ENCODE peak calls at places on chromosomes 12 and 14, in four cellular contexts. J is BJ, R is fibroblast of lung, B is heart right ventricle. F is an unnamed sample.
A peak's percentile ranks its signal among the peaks of the same experiment; 100 is the strongest.

GRCh38 chr12:25308761-25309160 is 58.0 kb upstream of the KRAS start:
- DNase-seq in J (no peak), B (no peak), R (no peak), F (no peak)

GRCh38 chr14:25411933-25412757 is 362.2 kb upstream of the STXBP6 start:
- DNase-seq in B (no peak), J (no peak), R (peak; percentile 11), F (no peak)

GRCh38 chr12:99847936-99848335 is 136.8 kb downstream of the ANKS1B start:
- DNase-seq in J (no peak), R (no peak), B (no peak), F (no peak)

GRCh38 chr12:130832561-130833209 is 6.4 kb downstream of the STX2 start:
- DNase-seq in R (peak; percentile 88), J (peak; percentile 31), B (no peak), F (peak; percentile 54)

GRCh38 chr12:111204684-111205305 is 164.1 kb downstream of the PHETA1 start:
- DNase-seq in B (peak; percentile 36), J (no peak), R (no peak), F (no peak)

GRCh38 chr12:49331360-49332222 is 5.4 kb downstream of the C1QL4 start:
- DNase-seq in R (peak; percentile 83), B (peak; percentile 61), J (no peak), F (peak; percentile 38)

GRCh38 chr12:51846911-51847829 is 1.3 kb downstream of the FIGNL2 start:
- DNase-seq in B (peak; percentile 64), J (no peak), R (no peak), F (no peak)

GRCh38 chr14:75654127-75654732 is 6.4 kb downstream of the ERG28 start:
- DNase-seq in B (peak; percentile 84), J (no peak), R (peak; percentile 72), F (no peak)

GRCh38 chr14:69999246-69999645 is 120.0 kb downstream of the SMOC1 start:
- DNase-seq in R (peak; percentile 97), B (no peak), J (no peak), F (peak; percentile 93)

GRCh38 chr12:79938843-79939242 is 3.9 kb upstream of the PPP1R12A start:
- DNase-seq in J (no peak), B (no peak), R (no peak), F (no peak)

GRCh38 chr14:58640959-58641358 is 3.2 kb downstream of the DACT1 start:
- DNase-seq in J (no peak), R (no peak), B (no peak), F (no peak)
- H3K4me3 ChIP-seq in J (no peak overlapping the region), R (no peak overlapping the region), B (no peak overlapping the region), F (no peak overlapping the region)

GRCh38 chr14:53147893-53148292 is 5.2 kb downstream of the DDHD1 start:
- DNase-seq in B (no peak), R (no peak), J (no peak), F (no peak)

GRCh38 chr14:53148612-53149202 is 4.4 kb downstream of the DDHD1 start:
- DNase-seq in B (no peak), R (no peak), J (no peak), F (no peak)

GRCh38 chr14:53151867-53152626 is 1.1 kb downstream of the DDHD1 start:
- DNase-seq in B (peak; percentile 42), R (peak; percentile 41), J (no peak), F (no peak)

GRCh38 chr14:53151523-53151866 is 1.6 kb downstream of the DDHD1 start:
- DNase-seq in B (no peak), R (no peak), J (no peak), F (no peak)

GRCh38 chr14:53149656-53150319 is 3.3 kb downstream of the DDHD1 start:
- DNase-seq in R (no peak), J (no peak), B (no peak), F (no peak)
- H3K4me3 ChIP-seq in R (no peak overlapping the region), J (no peak overlapping the region), B (no peak overlapping the region), F (no peak overlapping the region)

GRCh38 chr12:37548266-37548805 is 768.2 kb upstream of the ALG10B start:
- DNase-seq in J (no peak), B (no peak), R (no peak), F (no peak)
- H3K4me3 ChIP-seq in J (no peak overlapping the region), B (no peak overlapping the region), R (no peak overlapping the region), F (no peak overlapping the region)

GRCh38 chr14:98176910-98177309 is 1095.1 kb downstream of the BCL11B start:
- DNase-seq in B (no peak), R (no peak), J (no peak), F (no peak)

GRCh38 chr14:98175881-98176280 is 1096.1 kb downstream of the BCL11B start:
- DNase-seq in R (no peak), J (no peak), B (no peak), F (no peak)

GRCh38 chr14:98174031-98174430 is 1098.0 kb downstream of the BCL11B start:
- DNase-seq in R (no peak), J (no peak), B (no peak), F (no peak)

GRCh38 chr14:98175436-98175835 is 1096.6 kb downstream of the BCL11B start:
- DNase-seq in B (no peak), R (no peak), J (no peak), F (no peak)

GRCh38 chr14:98177551-98177950 is 1094.4 kb downstream of the BCL11B start:
- DNase-seq in J (no peak), B (no peak), R (no peak), F (no peak)
- H3K4me3 ChIP-seq in J (no peak overlapping the region), B (no peak overlapping the region), R (no peak overlapping the region), F (no peak overlapping the region)

GRCh38 chr14:32128703-32129102 is 51.6 kb downstream of the ARHGAP5 start:
- DNase-seq in J (no peak), R (no peak), B (no peak), F (no peak)
- H3K4me3 ChIP-seq in J (no peak overlapping the region), R (no peak overlapping the region), B (no peak overlapping the region), F (no peak overlapping the region)

GRCh38 chr12:56715798-56716197 is 9.3 kb downstream of the NACA start:
- DNase-seq in J (no peak), R (no peak), B (no peak), F (no peak)

GRCh38 chr12:56713345-56713744 is 11.8 kb downstream of the NACA start:
- DNase-seq in R (no peak), J (no peak), B (no peak), F (no peak)

GRCh38 chr12:56714431-56714929 is 10.6 kb downstream of the NACA start:
- DNase-seq in B (no peak), J (no peak), R (no peak), F (no peak)

DNA sequence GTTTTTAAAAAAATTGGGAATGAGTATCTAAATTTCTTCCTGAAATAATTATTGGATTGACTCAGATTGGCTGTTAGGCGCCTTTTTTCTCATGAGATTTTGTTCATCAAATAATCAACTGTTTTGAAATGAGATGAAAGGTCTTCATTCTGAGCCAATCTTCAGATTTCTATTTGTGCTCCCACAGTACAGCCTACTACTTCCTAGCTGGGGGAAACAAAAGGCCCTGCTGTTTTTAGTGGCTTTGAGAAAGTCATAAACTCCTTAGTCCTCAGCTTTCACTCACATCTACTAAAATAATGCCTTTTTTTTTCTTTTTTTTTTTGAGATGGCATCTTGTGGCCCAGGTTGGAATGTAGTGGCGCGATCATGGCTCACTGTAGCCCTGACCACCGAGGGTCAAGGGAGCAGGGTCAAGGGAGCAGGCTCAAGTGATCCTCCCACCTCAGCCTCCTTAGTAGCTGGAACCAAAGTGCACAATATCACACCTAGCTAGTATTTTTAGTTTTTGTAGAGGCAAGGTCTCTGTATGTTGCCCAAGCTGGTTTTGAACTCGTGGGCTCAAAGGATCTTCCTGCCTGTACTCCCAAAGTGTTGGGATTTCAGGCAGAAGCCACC is 15.2 kb downstream of the NACA start:
- DNase-seq in J (no peak), R (no peak), B (no peak), F (no peak)
- H3K4me3 ChIP-seq in J (no peak overlapping the region), R (no peak overlapping the region), B (no peak overlapping the region), F (no peak overlapping the region)

DNA sequence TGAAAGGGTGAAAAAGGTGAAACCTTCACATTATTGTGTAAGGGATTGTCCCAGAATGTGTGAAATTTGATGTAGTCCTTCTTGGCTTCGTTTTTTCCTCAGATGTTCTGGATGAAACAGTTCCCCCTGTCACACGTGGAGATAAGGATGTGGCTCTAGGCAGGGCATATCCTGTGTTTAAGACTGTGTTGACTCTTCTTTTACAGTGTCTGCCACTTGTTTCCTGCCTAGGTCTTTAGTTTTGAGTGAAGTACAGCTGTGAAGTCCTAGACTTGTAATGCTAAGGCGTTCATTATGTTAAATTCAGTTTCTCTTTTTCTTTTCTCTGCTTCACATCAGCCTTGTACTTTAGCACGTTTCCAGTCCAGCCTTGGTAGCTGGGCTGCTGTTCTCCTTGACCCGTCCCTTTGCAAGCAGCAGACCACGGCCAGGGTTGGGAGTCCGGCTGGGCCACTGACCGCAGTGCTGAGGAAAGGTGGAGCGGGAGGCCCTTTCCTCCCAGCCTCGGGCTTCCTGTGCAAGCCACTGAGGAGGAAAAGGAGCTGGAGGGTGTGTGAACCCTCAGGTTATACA is 59.1 kb downstream of the RASSF3 start:
- DNase-seq in J (no peak), B (peak; percentile 70), R (no peak), F (no peak)
- H3K4me3 ChIP-seq in J (no peak overlapping the region), B (peak overlapping the region; percentile 6), R (no peak overlapping the region), F (no peak overlapping the region)

GRCh38 chr12:127310548-127310947 is 956.4 kb upstream of the TMEM132C start:
- DNase-seq in B (no peak), J (no peak), R (no peak), F (no peak)
- H3K4me3 ChIP-seq in B (no peak overlapping the region), J (no peak overlapping the region), R (no peak overlapping the region), F (no peak overlapping the region)

GRCh38 chr12:125245601-125246345 is 180.5 kb downstream of the AACS start:
- DNase-seq in B (no peak), J (no peak), R (no peak), F (no peak)
- H3K4me3 ChIP-seq in B (no peak overlapping the region), J (no peak overlapping the region), R (no peak overlapping the region), F (no peak overlapping the region)

DNA sequence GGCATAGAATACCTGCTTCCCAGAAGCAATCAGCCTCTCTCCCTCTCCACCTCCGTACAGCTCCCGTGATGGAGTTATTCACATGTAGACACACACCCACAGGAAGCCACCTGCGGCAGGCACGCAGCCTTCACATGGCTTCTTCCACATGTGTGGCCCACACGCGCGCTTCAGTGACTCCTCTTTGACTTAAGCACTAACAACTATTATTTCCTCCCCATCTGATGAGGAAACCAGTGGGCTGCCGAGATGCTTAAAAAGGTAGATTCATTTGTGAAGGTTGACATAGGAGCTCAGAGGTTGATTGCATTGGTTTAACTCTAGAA is 69.3 kb downstream of the PRMT8 start:
- DNase-seq in B (no peak), J (no peak), R (no peak), F (no peak)
- H3K4me3 ChIP-seq in B (no peak overlapping the region), J (no peak overlapping the region), R (no peak overlapping the region), F (no peak overlapping the region)